ENCODE peak calls at places on chromosomes 7 and 10, in five cellular contexts. I is esophagus squamous epithelium, Z is colonic mucosa, P is neuronal stem cell, O is AG04450. X is an unnamed sample.

GRCh38 chr10:58643029-58643428 is 130.4 kb downstream of the BICC1 start:
- DNase-seq in I (no peak), Z (no peak), O (no peak), P (no peak), X (no peak)

GRCh38 chr10:3366735-3367405 is 194.3 kb upstream of the PITRM1 start:
- DNase-seq in O (no peak), Z (no peak), I (no peak), P (no peak), X (no peak)

GRCh38 chr10:24115403-24115802 is 93.5 kb upstream of the KIAA1217 start:
- DNase-seq in P (no peak), I (no peak), O (no peak), Z (no peak), X (no peak)

GRCh38 chr7:47782792-47783191 is 165.5 kb downstream of the PKD1L1 start:
- DNase-seq in O (no peak), P (no peak), Z (no peak), I (no peak), X (no peak)

GRCh38 chr10:117188399-117188798 is 8.9 kb upstream of the KCNK18 start:
- DNase-seq in O (no peak), P (no peak), Z (no peak), I (no peak), X (no peak)

GRCh38 chr7:103888603-103889153 is 100.8 kb downstream of the RELN start:
- DNase-seq in O (no peak), I (no peak), Z (no peak), P (no peak), X (no peak)

GRCh38 chr7:102119213-102119651 is 167.4 kb upstream of the SH2B2 start:
- DNase-seq in P (no peak), Z (no peak), O (no peak), I (no peak), X (no peak)

GRCh38 chr7:3218561-3219225 is 82.4 kb upstream of the SDK1 start:
- DNase-seq in O (no peak), P (peak), I (no peak), Z (no peak), X (no peak)

GRCh38 chr7:124351950-124352349 is 319.1 kb upstream of the TMEM229A start:
- DNase-seq in P (no peak), O (no peak), I (no peak), Z (no peak), X (no peak)

GRCh38 chr7:111865430-111865829 is 303.1 kb upstream of the IMMP2L start:
- DNase-seq in I (no peak), Z (no peak), O (no peak), P (no peak), X (no peak)

GRCh38 chr10:104311184-104311720 is 27.0 kb downstream of the ITPRIP start:
- DNase-seq in Z (no peak), O (no peak), P (no peak), I (no peak), X (no peak)

GRCh38 chr7:47254081-47255006 is 327.6 kb downstream of the TNS3 start:
- DNase-seq in Z (peak), O (no peak), P (peak), I (no peak), X (no peak)

GRCh38 chr7:108459922-108460551 is 3.8 kb upstream of the NRCAM start:
- DNase-seq in Z (no peak), O (no peak), P (no peak), I (no peak), X (peak)

GRCh38 chr10:92880233-92880861 is 32.0 kb downstream of the EXOC6 start:
- DNase-seq in O (peak), I (no peak), Z (no peak), P (peak), X (peak)

GRCh38 chr10:117165557-117166419 is 27.7 kb upstream of the VAX1 start:
- DNase-seq in P (peak), I (no peak), Z (no peak), O (no peak), X (no peak)

GRCh38 chr7:22696672-22697071 is 30.3 kb upstream of the IL6 start:
- DNase-seq in Z (no peak), O (no peak), I (no peak), P (no peak), X (no peak)

GRCh38 chr10:96618648-96619047 is 31.8 kb upstream of the TM9SF3 start:
- DNase-seq in O (no peak), P (no peak), Z (peak), I (no peak), X (no peak)

GRCh38 chr7:35003679-35004278 is 33.5 kb downstream of the DPY19L1 start:
- DNase-seq in O (peak), P (no peak), Z (peak), I (no peak), X (no peak)

GRCh38 chr10:125154529-125154928 is 5.8 kb downstream of the CTBP2 start:
- DNase-seq in I (no peak), P (no peak), Z (no peak), O (no peak), X (no peak)

DNA sequence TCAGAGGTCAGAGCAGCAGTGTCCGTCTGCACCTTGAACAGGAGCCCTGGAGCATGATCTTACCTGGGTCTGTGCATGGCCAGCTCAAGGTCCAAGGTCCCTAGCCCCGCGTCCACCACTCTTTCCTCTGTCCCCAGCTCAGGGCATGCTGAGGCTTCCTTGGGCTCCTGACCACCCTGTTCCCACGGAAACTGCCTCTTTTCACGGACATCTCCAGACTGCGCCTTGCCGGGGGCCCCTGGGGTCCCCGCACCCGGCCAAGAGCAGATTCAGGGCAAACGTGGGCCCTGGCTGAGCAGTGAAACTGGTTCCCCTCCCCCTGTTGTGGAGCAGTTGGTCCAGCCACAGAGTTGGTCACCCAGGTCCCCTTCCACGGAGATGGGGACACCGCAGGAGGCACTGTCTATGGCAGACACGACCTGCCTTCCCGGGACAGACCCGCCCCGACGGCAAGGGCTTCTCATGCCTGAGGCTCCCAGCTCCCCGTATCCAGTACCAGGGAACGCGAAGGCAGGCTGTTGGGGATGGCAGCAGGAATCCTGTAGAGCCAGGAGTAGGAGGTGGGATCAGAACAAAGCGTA is 217.4 kb upstream of the PPP2R2D start:
- DNase-seq in O (no peak), I (no peak), Z (no peak), P (no peak), X (no peak)
- H3K4me3 ChIP-seq in O (no peak), I (no peak), Z (no peak), P (no peak), X (no peak)

GRCh38 chr10:123154943-123155505 is 822 bp downstream of the BUB3 start:
- DNase-seq in I (no peak), O (no peak), Z (no peak), P (no peak), X (no peak)

GRCh38 chr10:123150986-123151738 is 3.0 kb upstream of the BUB3 start:
- DNase-seq in O (no peak), Z (peak), I (no peak), P (peak), X (no peak)

GRCh38 chr10:123156091-123156490 is 1.9 kb downstream of the BUB3 start:
- DNase-seq in P (no peak), Z (no peak), O (no peak), I (no peak), X (no peak)

GRCh38 chr10:123154092-123154942 is at the start of gene BUB3:
- DNase-seq in O (peak), Z (peak), I (peak), P (peak), X (peak)

DNA sequence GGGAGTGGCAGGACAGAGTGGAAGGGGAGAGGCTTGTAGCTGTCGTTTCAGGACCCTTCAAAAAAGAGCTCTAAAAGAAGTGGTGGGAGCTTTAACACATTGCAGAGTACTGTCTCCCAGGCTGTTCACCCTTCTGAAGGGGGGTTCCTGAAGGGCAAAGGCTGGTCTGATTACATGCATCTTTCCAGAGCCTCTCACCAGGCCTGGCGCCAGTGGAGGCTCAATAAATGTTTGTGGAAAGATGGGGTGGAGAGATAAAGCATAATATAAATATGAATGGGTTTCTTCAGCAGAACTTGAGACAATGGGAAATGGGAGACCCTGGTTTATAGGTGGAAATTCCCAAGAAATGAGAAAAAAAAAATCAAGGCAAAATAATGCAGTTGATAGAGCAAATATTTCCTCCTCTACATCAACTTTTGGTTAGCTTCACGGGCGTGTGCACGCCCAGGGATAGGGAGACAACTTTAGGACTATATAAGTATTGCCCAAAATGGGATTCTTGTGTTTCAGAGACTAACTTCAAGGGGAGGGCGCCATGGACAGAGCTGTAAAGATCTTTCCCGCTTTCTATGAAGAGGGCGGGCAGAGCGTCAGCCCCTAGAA is 613 bp upstream of the BUB3 start:
- DNase-seq in I (no peak), Z (no peak), O (no peak), P (no peak), X (no peak)
- H3K4me3 ChIP-seq in I (peak), Z (peak), O (no peak), P (no peak), X (no peak)

DNA sequence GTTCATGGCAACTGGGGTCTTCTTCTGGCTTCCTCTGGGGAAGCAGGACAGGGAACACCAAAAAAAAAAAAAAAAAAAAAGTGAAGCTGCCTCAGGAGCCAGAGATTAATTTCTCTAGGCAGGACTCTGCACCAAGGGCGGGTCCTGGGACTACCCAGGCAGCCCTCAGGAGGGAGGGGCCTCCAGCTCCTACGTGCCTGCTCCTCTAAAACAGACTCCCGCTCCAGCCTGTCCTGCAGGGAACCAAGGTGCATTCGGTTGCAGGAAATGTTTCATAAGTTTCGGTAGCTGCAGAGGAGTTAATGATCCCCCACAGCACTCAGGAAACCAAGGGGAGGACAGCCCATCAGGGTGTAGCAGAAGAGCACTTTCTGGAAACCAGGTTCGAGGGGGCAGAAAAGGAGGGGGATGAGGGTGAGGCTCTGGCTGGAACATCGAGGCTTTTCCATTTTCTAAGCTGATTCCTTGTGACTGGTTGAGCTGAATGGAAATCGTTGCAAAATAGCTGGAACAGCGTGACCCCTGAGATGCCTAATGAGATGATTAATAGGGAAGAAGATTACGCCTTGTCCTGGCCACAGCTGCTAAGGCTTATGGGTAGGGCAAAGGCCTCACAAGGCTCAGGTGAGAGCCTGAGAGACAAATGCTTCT is 84.2 kb downstream of the STRA8 start:
- DNase-seq in Z (peak), O (no peak), I (no peak), P (no peak), X (no peak)
- H3K4me3 ChIP-seq in Z (no peak), O (no peak), I (no peak), P (no peak), X (no peak)

DNA sequence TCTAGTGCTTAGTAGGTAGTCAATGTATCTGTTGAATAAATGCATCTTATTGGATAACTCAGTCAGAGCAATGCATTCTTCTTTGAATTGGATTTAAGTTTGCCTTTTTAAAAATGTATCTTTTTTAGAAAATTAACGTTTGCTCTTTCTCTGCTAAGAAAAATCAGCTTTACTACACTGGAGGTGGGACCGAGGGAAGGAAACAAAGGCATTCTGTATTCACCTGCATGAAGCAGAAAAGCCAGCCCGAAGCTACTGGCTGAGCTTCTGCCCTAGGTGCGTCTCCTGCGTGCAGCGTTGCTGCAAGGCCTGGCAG is 22.2 kb upstream of the ITGB1 start:
- DNase-seq in O (no peak), Z (no peak), I (no peak), P (no peak), X (no peak)
- H3K4me3 ChIP-seq in O (peak), Z (peak), I (peak), P (peak), X (no peak)

GRCh38 chr7:143373255-143373794 is 7.8 kb upstream of the ZYX start:
- DNase-seq in I (no peak), O (no peak), P (no peak), Z (no peak), X (no peak)

GRCh38 chr7:143372070-143372469 is 9.1 kb upstream of the ZYX start:
- DNase-seq in O (no peak), I (no peak), Z (peak), P (no peak), X (peak)

GRCh38 chr7:143374556-143374955 is 6.6 kb upstream of the ZYX start:
- DNase-seq in I (no peak), O (no peak), P (no peak), Z (no peak), X (no peak)

GRCh38 chr7:143376396-143376795 is 4.7 kb upstream of the ZYX start:
- DNase-seq in I (no peak), Z (no peak), O (no peak), P (no peak), X (no peak)

DNA sequence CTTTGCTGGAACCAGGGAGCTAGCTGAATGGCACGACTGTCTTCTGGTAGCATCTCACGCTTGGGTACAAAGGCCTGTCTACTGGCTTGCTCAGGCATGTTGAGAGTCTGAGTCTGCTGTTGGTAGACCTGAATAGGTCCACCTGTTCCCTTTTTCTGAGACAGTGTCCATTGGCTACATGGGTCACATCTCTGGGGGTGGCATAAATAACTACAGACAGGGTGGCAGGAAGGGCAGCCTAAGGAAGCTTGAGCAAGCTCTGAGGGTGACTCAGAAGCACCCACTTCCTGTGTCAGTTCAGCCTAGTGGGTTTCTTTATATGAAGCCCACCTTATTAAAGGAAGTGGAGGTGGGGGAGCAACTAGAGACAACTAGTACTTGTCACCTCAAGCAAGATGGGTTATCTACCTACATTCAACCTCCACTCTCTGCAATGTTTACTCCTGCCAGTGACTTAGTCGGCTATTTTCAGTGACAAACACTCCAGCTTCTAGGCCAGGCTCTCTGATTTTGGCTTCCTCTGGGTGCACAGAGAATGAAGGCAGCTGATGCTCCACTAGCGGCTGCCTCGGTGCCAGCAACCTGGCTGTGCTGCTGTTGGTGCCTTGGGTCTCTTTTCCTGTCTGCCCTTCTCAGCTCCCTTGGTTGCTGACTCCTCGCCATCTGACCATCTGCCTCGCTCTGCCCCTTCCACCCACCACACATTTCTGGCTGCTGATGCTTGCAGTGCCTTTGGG is 5.7 kb upstream of the ZYX start:
- DNase-seq in P (no peak), O (no peak), I (no peak), Z (no peak), X (peak)
- H3K4me3 ChIP-seq in P (no peak), O (no peak), I (no peak), Z (no peak), X (peak)

GRCh38 chr10:35382096-35382495 is 45.8 kb downstream of the CCNY start:
- DNase-seq in P (no peak), Z (no peak), I (no peak), O (no peak), X (no peak)

GRCh38 chr10:35377050-35377723 is 40.9 kb downstream of the CCNY start:
- DNase-seq in P (no peak), I (no peak), O (no peak), Z (no peak), X (no peak)

GRCh38 chr10:35375091-35375765 is 38.9 kb downstream of the CCNY start:
- DNase-seq in O (no peak), Z (no peak), I (no peak), P (no peak), X (no peak)

GRCh38 chr10:35379226-35380137 is 43.2 kb downstream of the CCNY start:
- DNase-seq in O (peak), P (no peak), Z (no peak), I (no peak), X (peak)

GRCh38 chr10:35378547-35379210 is 42.4 kb downstream of the CCNY start:
- DNase-seq in O (no peak), Z (no peak), P (no peak), I (no peak), X (peak)
- H3K4me3 ChIP-seq in O (no peak), Z (no peak), P (no peak), I (no peak), X (peak)

GRCh38 chr7:94296886-94297285 is 97.8 kb upstream of the COL1A2 start:
- DNase-seq in P (no peak), O (no peak), I (no peak), Z (no peak), X (no peak)

GRCh38 chr7:94298943-94299342 is 95.8 kb upstream of the COL1A2 start:
- DNase-seq in P (no peak), Z (no peak), I (no peak), O (peak), X (no peak)

GRCh38 chr7:94294471-94295131 is 100.1 kb upstream of the COL1A2 start:
- DNase-seq in P (no peak), I (no peak), Z (no peak), O (no peak), X (no peak)

GRCh38 chr7:94297397-94297838 is 97.3 kb upstream of the COL1A2 start:
- DNase-seq in O (peak), P (no peak), I (no peak), Z (peak), X (no peak)

GRCh38 chr7:94295805-94296204 is 98.9 kb upstream of the COL1A2 start:
- DNase-seq in O (peak), P (no peak), Z (no peak), I (no peak), X (no peak)
- H3K4me3 ChIP-seq in O (peak), P (no peak), Z (no peak), I (no peak), X (no peak)

GRCh38 chr7:149606826-149607225 is 109.2 kb upstream of the ZNF746 start:
- DNase-seq in P (no peak), Z (no peak), O (no peak), I (no peak), X (no peak)

GRCh38 chr7:149608168-149608567 is 110.6 kb upstream of the ZNF746 start:
- DNase-seq in P (no peak), I (no peak), O (no peak), Z (no peak), X (no peak)

GRCh38 chr7:149607683-149608082 is 110.1 kb upstream of the ZNF746 start:
- DNase-seq in O (no peak), I (no peak), P (no peak), Z (no peak), X (no peak)

GRCh38 chr7:149605696-149606095 is 108.1 kb upstream of the ZNF746 start:
- DNase-seq in P (no peak), O (no peak), Z (no peak), I (no peak), X (no peak)

GRCh38 chr7:149604521-149604920 is 106.9 kb upstream of the ZNF746 start:
- DNase-seq in I (no peak), Z (no peak), P (no peak), O (no peak), X (no peak)
- H3K4me3 ChIP-seq in I (no peak), Z (no peak), P (no peak), O (no peak), X (no peak)

GRCh38 chr7:776992-777520 is 50.0 kb upstream of the PRKAR1B start:
- DNase-seq in P (no peak), I (no peak), O (no peak), Z (no peak), X (no peak)
- H3K4me3 ChIP-seq in P (no peak), I (no peak), O (no peak), Z (no peak), X (no peak)